ENCODE peak calls at places on chromosomes 2 and 18, in seven cellular contexts. F is endodermal cell; C is nephron progenitor cell; Y is activated CD8-positive, alpha-beta T cell treated with anti-CD3 and anti-CD28 coated beads for 36 hours; P is NCI-H446 treated with DMSO at 0.1 percent for 48 hours; I is T-helper 9 cell; T is left lung. N is an unnamed sample.

GRCh38 chr2:205524656-205525055 is 157.6 kb upstream of the NRP2 start:
- DNase-seq in I (no peak), C (no peak), T (no peak), Y (no peak), F (no peak), P (no peak), N (no peak)

GRCh38 chr2:54440050-54440449 is 16.1 kb upstream of the SPTBN1 start:
- DNase-seq in T (no peak), I (no peak), F (no peak), Y (no peak), P (no peak), C (no peak), N (no peak)

GRCh38 chr2:100269889-100270288 is 52.4 kb downstream of the LONRF2 start:
- DNase-seq in C (no peak), Y (no peak), F (peak), I (no peak), T (no peak), P (no peak), N (no peak)

GRCh38 chr2:96792772-96793749 is 23.0 kb upstream of the CNNM3 start:
- DNase-seq in Y (no peak), I (no peak), C (no peak), F (no peak), P (no peak), T (peak), N (no peak)

GRCh38 chr2:218374795-218375194 is 7.3 kb upstream of the SLC11A1 start:
- DNase-seq in C (no peak), Y (no peak), T (no peak), F (no peak), P (no peak), I (no peak), N (no peak)

GRCh38 chr18:58242978-58243377 is 199.0 kb downstream of the NEDD4L start:
- DNase-seq in I (no peak), Y (no peak), F (no peak), C (no peak), P (no peak), T (no peak), N (no peak)

GRCh38 chr2:120887844-120888243 is 152.2 kb downstream of the GLI2 start:
- DNase-seq in F (no peak), T (no peak), I (no peak), Y (no peak), P (no peak), C (peak), N (no peak)

GRCh38 chr2:8582191-8582849 is 99.5 kb upstream of the ID2 start:
- DNase-seq in F (no peak), Y (no peak), P (no peak), C (no peak), T (no peak), I (no peak), N (no peak)

GRCh38 chr2:191474459-191474858 is 203.5 kb upstream of the NABP1 start:
- DNase-seq in T (no peak), F (no peak), C (no peak), P (no peak), I (no peak), Y (no peak), N (no peak)

GRCh38 chr2:144454466-144455287 is 65.2 kb downstream of the ZEB2 start:
- DNase-seq in Y (peak), P (no peak), F (no peak), C (no peak), T (no peak), I (no peak), N (no peak)

GRCh38 chr2:109290887-109291675 is 162.1 kb downstream of the SH3RF3 start:
- DNase-seq in F (no peak), Y (no peak), P (peak), T (no peak), C (no peak), I (no peak), N (peak)

GRCh38 chr2:72952961-72953360 is 35.6 kb downstream of the EMX1 start:
- DNase-seq in C (no peak), F (no peak), T (no peak), I (no peak), Y (no peak), P (no peak), N (peak)

GRCh38 chr2:38070438-38070837 is 5.5 kb downstream of the CYP1B1 start:
- DNase-seq in Y (no peak), I (no peak), P (no peak), C (no peak), T (no peak), F (no peak), N (no peak)

GRCh38 chr2:128310094-128310716 is 8.5 kb downstream of the HS6ST1 start:
- DNase-seq in C (peak), T (peak), I (no peak), F (peak), Y (no peak), P (no peak), N (no peak)

N was measured in G401.